ENCODE peak calls at places on chromosomes 7 and 10, in ten cellular contexts. One of them, this sample, is unnamed.

GRCh38 chr10:58400609-58401008 is 15.4 kb downstream of the TFAM start:
- DNase-seq in stimulated activated CD4-positive, alpha-beta T cell treated with anti-CD3 and anti-CD28 coated beads, TNF-alpha, amount 100 ng/mL, for 24 hours: no peak
- DNase-seq in CD8-positive, alpha-beta T cell: no peak
- DNase-seq in effector CD8-positive, alpha-beta T cell: no peak
- DNase-seq in H54: no peak
- DNase-seq in activated naive CD4-positive, alpha-beta T cell treated with Interleukin-2 at 50 U/mL for 16 hours: no peak
- DNase-seq in keratinocyte: no peak
- DNase-seq in activated CD8-positive, alpha-beta memory T cell treated with anti-CD3 and anti-CD28 coated beads for 24 hours: no peak
- DNase-seq in AG04449: no peak
- DNase-seq in psoas muscle: no peak
- DNase-seq in this sample: no peak

GRCh38 chr7:75945297-75946168 is 30.6 kb downstream of the POR start:
- DNase-seq in AG04449: no peak
- DNase-seq in keratinocyte: no peak
- DNase-seq in activated CD8-positive, alpha-beta memory T cell treated with anti-CD3 and anti-CD28 coated beads for 24 hours: no peak
- DNase-seq in CD8-positive, alpha-beta T cell: no peak
- DNase-seq in effector CD8-positive, alpha-beta T cell: no peak
- DNase-seq in stimulated activated CD4-positive, alpha-beta T cell treated with anti-CD3 and anti-CD28 coated beads, TNF-alpha, amount 100 ng/mL, for 24 hours: no peak
- DNase-seq in activated naive CD4-positive, alpha-beta T cell treated with Interleukin-2 at 50 U/mL for 16 hours: no peak
- DNase-seq in psoas muscle: peak
- DNase-seq in H54: no peak
- DNase-seq in this sample: no peak

GRCh38 chr10:99658622-99659030 is 683 bp upstream of the ENTPD7 start:
- DNase-seq in CD8-positive, alpha-beta T cell: peak
- DNase-seq in activated naive CD4-positive, alpha-beta T cell treated with Interleukin-2 at 50 U/mL for 16 hours: peak
- DNase-seq in keratinocyte: no peak
- DNase-seq in effector CD8-positive, alpha-beta T cell: peak
- DNase-seq in activated CD8-positive, alpha-beta memory T cell treated with anti-CD3 and anti-CD28 coated beads for 24 hours: peak
- DNase-seq in H54: no peak
- DNase-seq in AG04449: no peak
- DNase-seq in psoas muscle: peak
- DNase-seq in stimulated activated CD4-positive, alpha-beta T cell treated with anti-CD3 and anti-CD28 coated beads, TNF-alpha, amount 100 ng/mL, for 24 hours: peak
- DNase-seq in this sample: peak

GRCh38 chr7:149375234-149376008 is 85.4 kb downstream of the ZNF777 start:
- DNase-seq in AG04449: no peak
- DNase-seq in CD8-positive, alpha-beta T cell: no peak
- DNase-seq in stimulated activated CD4-positive, alpha-beta T cell treated with anti-CD3 and anti-CD28 coated beads, TNF-alpha, amount 100 ng/mL, for 24 hours: no peak
- DNase-seq in H54: no peak
- DNase-seq in psoas muscle: no peak
- DNase-seq in keratinocyte: no peak
- DNase-seq in activated naive CD4-positive, alpha-beta T cell treated with Interleukin-2 at 50 U/mL for 16 hours: no peak
- DNase-seq in effector CD8-positive, alpha-beta T cell: no peak
- DNase-seq in activated CD8-positive, alpha-beta memory T cell treated with anti-CD3 and anti-CD28 coated beads for 24 hours: no peak
- DNase-seq in this sample: no peak

GRCh38 chr10:97792058-97792721 is 20.4 kb upstream of the SFRP5 start:
- DNase-seq in AG04449: no peak
- DNase-seq in H54: peak
- DNase-seq in stimulated activated CD4-positive, alpha-beta T cell treated with anti-CD3 and anti-CD28 coated beads, TNF-alpha, amount 100 ng/mL, for 24 hours: peak
- DNase-seq in activated CD8-positive, alpha-beta memory T cell treated with anti-CD3 and anti-CD28 coated beads for 24 hours: peak
- DNase-seq in psoas muscle: peak
- DNase-seq in keratinocyte: no peak
- DNase-seq in CD8-positive, alpha-beta T cell: peak
- DNase-seq in effector CD8-positive, alpha-beta T cell: peak
- DNase-seq in activated naive CD4-positive, alpha-beta T cell treated with Interleukin-2 at 50 U/mL for 16 hours: peak
- DNase-seq in this sample: peak

GRCh38 chr10:87844837-87845623 is 18.3 kb downstream of the KLLN start:
- DNase-seq in effector CD8-positive, alpha-beta T cell: no peak
- DNase-seq in stimulated activated CD4-positive, alpha-beta T cell treated with anti-CD3 and anti-CD28 coated beads, TNF-alpha, amount 100 ng/mL, for 24 hours: no peak
- DNase-seq in H54: no peak
- DNase-seq in psoas muscle: no peak
- DNase-seq in CD8-positive, alpha-beta T cell: no peak
- DNase-seq in activated naive CD4-positive, alpha-beta T cell treated with Interleukin-2 at 50 U/mL for 16 hours: no peak
- DNase-seq in AG04449: no peak
- DNase-seq in activated CD8-positive, alpha-beta memory T cell treated with anti-CD3 and anti-CD28 coated beads for 24 hours: no peak
- DNase-seq in keratinocyte: no peak
- DNase-seq in this sample: no peak

GRCh38 chr7:29278362-29279070 is 83.9 kb downstream of the CHN2 start:
- DNase-seq in keratinocyte: no peak
- DNase-seq in psoas muscle: no peak
- DNase-seq in activated CD8-positive, alpha-beta memory T cell treated with anti-CD3 and anti-CD28 coated beads for 24 hours: no peak
- DNase-seq in effector CD8-positive, alpha-beta T cell: no peak
- DNase-seq in stimulated activated CD4-positive, alpha-beta T cell treated with anti-CD3 and anti-CD28 coated beads, TNF-alpha, amount 100 ng/mL, for 24 hours: no peak
- DNase-seq in H54: no peak
- DNase-seq in AG04449: no peak
- DNase-seq in activated naive CD4-positive, alpha-beta T cell treated with Interleukin-2 at 50 U/mL for 16 hours: no peak
- DNase-seq in CD8-positive, alpha-beta T cell: no peak
- DNase-seq in this sample: no peak

GRCh38 chr7:154912921-154913644 is 89.8 kb downstream of the PAXIP1 start:
- DNase-seq in keratinocyte: no peak
- DNase-seq in activated CD8-positive, alpha-beta memory T cell treated with anti-CD3 and anti-CD28 coated beads for 24 hours: no peak
- DNase-seq in H54: no peak
- DNase-seq in CD8-positive, alpha-beta T cell: no peak
- DNase-seq in psoas muscle: no peak
- DNase-seq in activated naive CD4-positive, alpha-beta T cell treated with Interleukin-2 at 50 U/mL for 16 hours: no peak
- DNase-seq in effector CD8-positive, alpha-beta T cell: no peak
- DNase-seq in AG04449: no peak
- DNase-seq in stimulated activated CD4-positive, alpha-beta T cell treated with anti-CD3 and anti-CD28 coated beads, TNF-alpha, amount 100 ng/mL, for 24 hours: no peak
- DNase-seq in this sample: no peak

GRCh38 chr10:103739039-103739764 is 116.2 kb downstream of the SH3PXD2A start:
- DNase-seq in H54: peak
- DNase-seq in AG04449: peak
- DNase-seq in activated naive CD4-positive, alpha-beta T cell treated with Interleukin-2 at 50 U/mL for 16 hours: no peak
- DNase-seq in stimulated activated CD4-positive, alpha-beta T cell treated with anti-CD3 and anti-CD28 coated beads, TNF-alpha, amount 100 ng/mL, for 24 hours: no peak
- DNase-seq in psoas muscle: peak
- DNase-seq in keratinocyte: no peak
- DNase-seq in activated CD8-positive, alpha-beta memory T cell treated with anti-CD3 and anti-CD28 coated beads for 24 hours: no peak
- DNase-seq in CD8-positive, alpha-beta T cell: no peak
- DNase-seq in effector CD8-positive, alpha-beta T cell: no peak
- DNase-seq in this sample: no peak

GRCh38 chr7:102258073-102258748 is 28.5 kb upstream of the SH2B2 start:
- DNase-seq in activated CD8-positive, alpha-beta memory T cell treated with anti-CD3 and anti-CD28 coated beads for 24 hours: no peak
- DNase-seq in keratinocyte: no peak
- DNase-seq in CD8-positive, alpha-beta T cell: no peak
- DNase-seq in activated naive CD4-positive, alpha-beta T cell treated with Interleukin-2 at 50 U/mL for 16 hours: no peak
- DNase-seq in effector CD8-positive, alpha-beta T cell: no peak
- DNase-seq in psoas muscle: no peak
- DNase-seq in stimulated activated CD4-positive, alpha-beta T cell treated with anti-CD3 and anti-CD28 coated beads, TNF-alpha, amount 100 ng/mL, for 24 hours: no peak
- DNase-seq in AG04449: no peak
- DNase-seq in H54: no peak
- DNase-seq in this sample: no peak

GRCh38 chr7:101740981-101741725 is 76.3 kb upstream of the CUX1 start:
- DNase-seq in AG04449: no peak
- DNase-seq in psoas muscle: no peak
- DNase-seq in activated CD8-positive, alpha-beta memory T cell treated with anti-CD3 and anti-CD28 coated beads for 24 hours: no peak
- DNase-seq in CD8-positive, alpha-beta T cell: no peak
- DNase-seq in activated naive CD4-positive, alpha-beta T cell treated with Interleukin-2 at 50 U/mL for 16 hours: no peak
- DNase-seq in keratinocyte: no peak
- DNase-seq in effector CD8-positive, alpha-beta T cell: no peak
- DNase-seq in H54: no peak
- DNase-seq in stimulated activated CD4-positive, alpha-beta T cell treated with anti-CD3 and anti-CD28 coated beads, TNF-alpha, amount 100 ng/mL, for 24 hours: no peak
- DNase-seq in this sample: no peak

GRCh38 chr7:74032191-74032490 is 4.2 kb downstream of the ELN start:
- DNase-seq in psoas muscle: peak
- DNase-seq in effector CD8-positive, alpha-beta T cell: no peak
- DNase-seq in stimulated activated CD4-positive, alpha-beta T cell treated with anti-CD3 and anti-CD28 coated beads, TNF-alpha, amount 100 ng/mL, for 24 hours: no peak
- DNase-seq in activated CD8-positive, alpha-beta memory T cell treated with anti-CD3 and anti-CD28 coated beads for 24 hours: no peak
- DNase-seq in H54: peak
- DNase-seq in CD8-positive, alpha-beta T cell: no peak
- DNase-seq in keratinocyte: no peak
- DNase-seq in activated naive CD4-positive, alpha-beta T cell treated with Interleukin-2 at 50 U/mL for 16 hours: no peak
- DNase-seq in AG04449: no peak
- DNase-seq in this sample: no peak

GRCh38 chr10:71351087-71351486 is 32.0 kb downstream of the SLC29A3 start:
- DNase-seq in activated CD8-positive, alpha-beta memory T cell treated with anti-CD3 and anti-CD28 coated beads for 24 hours: no peak
- DNase-seq in activated naive CD4-positive, alpha-beta T cell treated with Interleukin-2 at 50 U/mL for 16 hours: no peak
- DNase-seq in effector CD8-positive, alpha-beta T cell: no peak
- DNase-seq in keratinocyte: no peak
- DNase-seq in stimulated activated CD4-positive, alpha-beta T cell treated with anti-CD3 and anti-CD28 coated beads, TNF-alpha, amount 100 ng/mL, for 24 hours: no peak
- DNase-seq in psoas muscle: peak
- DNase-seq in CD8-positive, alpha-beta T cell: no peak
- DNase-seq in AG04449: no peak
- DNase-seq in H54: no peak
- DNase-seq in this sample: no peak

GRCh38 chr10:110789604-110790428 is 81.9 kb upstream of the PDCD4 start:
- DNase-seq in activated naive CD4-positive, alpha-beta T cell treated with Interleukin-2 at 50 U/mL for 16 hours: no peak
- DNase-seq in CD8-positive, alpha-beta T cell: no peak
- DNase-seq in AG04449: no peak
- DNase-seq in stimulated activated CD4-positive, alpha-beta T cell treated with anti-CD3 and anti-CD28 coated beads, TNF-alpha, amount 100 ng/mL, for 24 hours: no peak
- DNase-seq in psoas muscle: no peak
- DNase-seq in effector CD8-positive, alpha-beta T cell: no peak
- DNase-seq in H54: no peak
- DNase-seq in keratinocyte: no peak
- DNase-seq in activated CD8-positive, alpha-beta memory T cell treated with anti-CD3 and anti-CD28 coated beads for 24 hours: no peak
- DNase-seq in this sample: no peak

GRCh38 chr7:501526-501925 is 18.1 kb downstream of the PDGFA start:
- DNase-seq in keratinocyte: no peak
- DNase-seq in CD8-positive, alpha-beta T cell: no peak
- DNase-seq in psoas muscle: peak
- DNase-seq in AG04449: no peak
- DNase-seq in stimulated activated CD4-positive, alpha-beta T cell treated with anti-CD3 and anti-CD28 coated beads, TNF-alpha, amount 100 ng/mL, for 24 hours: no peak
- DNase-seq in effector CD8-positive, alpha-beta T cell: no peak
- DNase-seq in activated naive CD4-positive, alpha-beta T cell treated with Interleukin-2 at 50 U/mL for 16 hours: no peak
- DNase-seq in activated CD8-positive, alpha-beta memory T cell treated with anti-CD3 and anti-CD28 coated beads for 24 hours: no peak
- DNase-seq in H54: no peak
- DNase-seq in this sample: peak

GRCh38 chr10:133325392-133325760 is 11.3 kb downstream of the CALY start:
- DNase-seq in stimulated activated CD4-positive, alpha-beta T cell treated with anti-CD3 and anti-CD28 coated beads, TNF-alpha, amount 100 ng/mL, for 24 hours: no peak
- DNase-seq in activated CD8-positive, alpha-beta memory T cell treated with anti-CD3 and anti-CD28 coated beads for 24 hours: no peak
- DNase-seq in effector CD8-positive, alpha-beta T cell: no peak
- DNase-seq in keratinocyte: no peak
- DNase-seq in H54: no peak
- DNase-seq in AG04449: no peak
- DNase-seq in psoas muscle: no peak
- DNase-seq in CD8-positive, alpha-beta T cell: no peak
- DNase-seq in activated naive CD4-positive, alpha-beta T cell treated with Interleukin-2 at 50 U/mL for 16 hours: no peak
- DNase-seq in this sample: no peak

GRCh38 chr7:129783097-129783919 is 169.5 kb downstream of the UBE2H start:
- DNase-seq in CD8-positive, alpha-beta T cell: no peak
- DNase-seq in effector CD8-positive, alpha-beta T cell: no peak
- DNase-seq in psoas muscle: no peak
- DNase-seq in stimulated activated CD4-positive, alpha-beta T cell treated with anti-CD3 and anti-CD28 coated beads, TNF-alpha, amount 100 ng/mL, for 24 hours: no peak
- DNase-seq in H54: no peak
- DNase-seq in AG04449: no peak
- DNase-seq in keratinocyte: no peak
- DNase-seq in activated naive CD4-positive, alpha-beta T cell treated with Interleukin-2 at 50 U/mL for 16 hours: no peak
- DNase-seq in activated CD8-positive, alpha-beta memory T cell treated with anti-CD3 and anti-CD28 coated beads for 24 hours: peak
- DNase-seq in this sample: no peak

GRCh38 chr10:126496771-126497545 is 108.7 kb upstream of the ADAM12 start:
- DNase-seq in stimulated activated CD4-positive, alpha-beta T cell treated with anti-CD3 and anti-CD28 coated beads, TNF-alpha, amount 100 ng/mL, for 24 hours: no peak
- DNase-seq in AG04449: no peak
- DNase-seq in activated naive CD4-positive, alpha-beta T cell treated with Interleukin-2 at 50 U/mL for 16 hours: no peak
- DNase-seq in H54: peak
- DNase-seq in psoas muscle: no peak
- DNase-seq in keratinocyte: no peak
- DNase-seq in effector CD8-positive, alpha-beta T cell: no peak
- DNase-seq in CD8-positive, alpha-beta T cell: no peak
- DNase-seq in activated CD8-positive, alpha-beta memory T cell treated with anti-CD3 and anti-CD28 coated beads for 24 hours: no peak
- DNase-seq in this sample: no peak

GRCh38 chr7:82345886-82346285 is 97.7 kb downstream of the CACNA2D1 start:
- DNase-seq in stimulated activated CD4-positive, alpha-beta T cell treated with anti-CD3 and anti-CD28 coated beads, TNF-alpha, amount 100 ng/mL, for 24 hours: no peak
- DNase-seq in AG04449: no peak
- DNase-seq in H54: no peak
- DNase-seq in effector CD8-positive, alpha-beta T cell: no peak
- DNase-seq in keratinocyte: no peak
- DNase-seq in activated naive CD4-positive, alpha-beta T cell treated with Interleukin-2 at 50 U/mL for 16 hours: no peak
- DNase-seq in psoas muscle: no peak
- DNase-seq in activated CD8-positive, alpha-beta memory T cell treated with anti-CD3 and anti-CD28 coated beads for 24 hours: no peak
- DNase-seq in CD8-positive, alpha-beta T cell: no peak
- DNase-seq in this sample: no peak

GRCh38 chr7:27411145-27411544 is 168.5 kb downstream of the EVX1 start:
- DNase-seq in activated CD8-positive, alpha-beta memory T cell treated with anti-CD3 and anti-CD28 coated beads for 24 hours: no peak
- DNase-seq in AG04449: no peak
- DNase-seq in stimulated activated CD4-positive, alpha-beta T cell treated with anti-CD3 and anti-CD28 coated beads, TNF-alpha, amount 100 ng/mL, for 24 hours: no peak
- DNase-seq in H54: no peak
- DNase-seq in activated naive CD4-positive, alpha-beta T cell treated with Interleukin-2 at 50 U/mL for 16 hours: no peak
- DNase-seq in keratinocyte: no peak
- DNase-seq in effector CD8-positive, alpha-beta T cell: no peak
- DNase-seq in CD8-positive, alpha-beta T cell: no peak
- DNase-seq in psoas muscle: no peak
- DNase-seq in this sample: no peak

GRCh38 chr7:11540271-11540761 is 291.7 kb downstream of the THSD7A start:
- DNase-seq in stimulated activated CD4-positive, alpha-beta T cell treated with anti-CD3 and anti-CD28 coated beads, TNF-alpha, amount 100 ng/mL, for 24 hours: no peak
- DNase-seq in psoas muscle: no peak
- DNase-seq in effector CD8-positive, alpha-beta T cell: no peak
- DNase-seq in activated naive CD4-positive, alpha-beta T cell treated with Interleukin-2 at 50 U/mL for 16 hours: no peak
- DNase-seq in AG04449: no peak
- DNase-seq in CD8-positive, alpha-beta T cell: no peak
- DNase-seq in keratinocyte: no peak
- DNase-seq in H54: peak
- DNase-seq in activated CD8-positive, alpha-beta memory T cell treated with anti-CD3 and anti-CD28 coated beads for 24 hours: no peak
- DNase-seq in this sample: no peak

GRCh38 chr10:25049966-25050365 is 33.6 kb downstream of the THNSL1 start:
- DNase-seq in activated naive CD4-positive, alpha-beta T cell treated with Interleukin-2 at 50 U/mL for 16 hours: no peak
- DNase-seq in keratinocyte: no peak
- DNase-seq in effector CD8-positive, alpha-beta T cell: no peak
- DNase-seq in CD8-positive, alpha-beta T cell: no peak
- DNase-seq in activated CD8-positive, alpha-beta memory T cell treated with anti-CD3 and anti-CD28 coated beads for 24 hours: no peak
- DNase-seq in stimulated activated CD4-positive, alpha-beta T cell treated with anti-CD3 and anti-CD28 coated beads, TNF-alpha, amount 100 ng/mL, for 24 hours: no peak
- DNase-seq in AG04449: no peak
- DNase-seq in H54: no peak
- DNase-seq in psoas muscle: no peak
- DNase-seq in this sample: no peak

GRCh38 chr7:21365866-21366624 is 61.8 kb upstream of the SP4 start:
- DNase-seq in CD8-positive, alpha-beta T cell: no peak
- DNase-seq in AG04449: no peak
- DNase-seq in H54: no peak
- DNase-seq in activated CD8-positive, alpha-beta memory T cell treated with anti-CD3 and anti-CD28 coated beads for 24 hours: no peak
- DNase-seq in keratinocyte: no peak
- DNase-seq in stimulated activated CD4-positive, alpha-beta T cell treated with anti-CD3 and anti-CD28 coated beads, TNF-alpha, amount 100 ng/mL, for 24 hours: no peak
- DNase-seq in psoas muscle: no peak
- DNase-seq in effector CD8-positive, alpha-beta T cell: no peak
- DNase-seq in activated naive CD4-positive, alpha-beta T cell treated with Interleukin-2 at 50 U/mL for 16 hours: no peak
- DNase-seq in this sample: peak

GRCh38 chr10:89115876-89116627 is 91.1 kb downstream of the CH25H start:
- DNase-seq in CD8-positive, alpha-beta T cell: no peak
- DNase-seq in psoas muscle: no peak
- DNase-seq in H54: peak
- DNase-seq in effector CD8-positive, alpha-beta T cell: no peak
- DNase-seq in activated naive CD4-positive, alpha-beta T cell treated with Interleukin-2 at 50 U/mL for 16 hours: no peak
- DNase-seq in stimulated activated CD4-positive, alpha-beta T cell treated with anti-CD3 and anti-CD28 coated beads, TNF-alpha, amount 100 ng/mL, for 24 hours: no peak
- DNase-seq in keratinocyte: peak
- DNase-seq in AG04449: no peak
- DNase-seq in activated CD8-positive, alpha-beta memory T cell treated with anti-CD3 and anti-CD28 coated beads for 24 hours: no peak
- DNase-seq in this sample: no peak

GRCh38 chr10:123582084-123582989 is 83.8 kb upstream of the GPR26 start:
- DNase-seq in keratinocyte: no peak
- DNase-seq in H54: peak
- DNase-seq in psoas muscle: peak
- DNase-seq in CD8-positive, alpha-beta T cell: peak
- DNase-seq in AG04449: peak
- DNase-seq in activated CD8-positive, alpha-beta memory T cell treated with anti-CD3 and anti-CD28 coated beads for 24 hours: peak
- DNase-seq in activated naive CD4-positive, alpha-beta T cell treated with Interleukin-2 at 50 U/mL for 16 hours: peak
- DNase-seq in stimulated activated CD4-positive, alpha-beta T cell treated with anti-CD3 and anti-CD28 coated beads, TNF-alpha, amount 100 ng/mL, for 24 hours: peak
- DNase-seq in effector CD8-positive, alpha-beta T cell: peak
- DNase-seq in this sample: peak

This sample was measured in pancreas.